ENCODE peak calls at places on chromosome 16, in five cellular contexts. One of them, this sample, is unnamed.

GRCh38 chr16:70770968-70771552 is 29.9 kb downstream of the VAC14 start:
- DNase-seq in cardiac muscle cell: peak
- DNase-seq in effector CD4-positive, alpha-beta T cell: peak
- DNase-seq in ureter: peak
- DNase-seq in heart right ventricle: peak
- DNase-seq in this sample: peak

GRCh38 chr16:17330019-17330570 is 140.7 kb downstream of the XYLT1 start:
- DNase-seq in cardiac muscle cell: no peak
- DNase-seq in effector CD4-positive, alpha-beta T cell: no peak
- DNase-seq in ureter: no peak
- DNase-seq in heart right ventricle: no peak
- DNase-seq in this sample: no peak

GRCh38 chr16:71746442-71747046 is 22.0 kb upstream of the PHLPP2 start:
- DNase-seq in cardiac muscle cell: peak
- DNase-seq in effector CD4-positive, alpha-beta T cell: peak
- DNase-seq in ureter: no peak
- DNase-seq in heart right ventricle: no peak
- DNase-seq in this sample: no peak

GRCh38 chr16:22188595-22189442 is 17.3 kb upstream of the EEF2K start:
- DNase-seq in cardiac muscle cell: peak
- DNase-seq in effector CD4-positive, alpha-beta T cell: peak
- DNase-seq in ureter: peak
- DNase-seq in heart right ventricle: peak
- DNase-seq in this sample: peak

GRCh38 chr16:61653544-61653943 is 382.7 kb downstream of the CDH8 start:
- DNase-seq in cardiac muscle cell: no peak
- DNase-seq in effector CD4-positive, alpha-beta T cell: no peak
- DNase-seq in ureter: no peak
- DNase-seq in heart right ventricle: no peak
- DNase-seq in this sample: no peak

GRCh38 chr16:4489030-4489429 is 12.8 kb downstream of the HMOX2 start:
- DNase-seq in cardiac muscle cell: no peak
- DNase-seq in effector CD4-positive, alpha-beta T cell: no peak
- DNase-seq in ureter: no peak
- DNase-seq in heart right ventricle: no peak
- DNase-seq in this sample: no peak

GRCh38 chr16:89392881-89393730 is 97.3 kb downstream of the ANKRD11 start:
- DNase-seq in cardiac muscle cell: no peak
- DNase-seq in effector CD4-positive, alpha-beta T cell: no peak
- DNase-seq in ureter: no peak
- DNase-seq in heart right ventricle: no peak
- DNase-seq in this sample: no peak

GRCh38 chr16:83924686-83925085 is 25.8 kb downstream of the MLYCD start:
- DNase-seq in cardiac muscle cell: no peak
- DNase-seq in effector CD4-positive, alpha-beta T cell: no peak
- DNase-seq in ureter: no peak
- DNase-seq in heart right ventricle: no peak
- DNase-seq in this sample: no peak

GRCh38 chr16:86085795-86086194 is 186.8 kb downstream of the IRF8 start:
- DNase-seq in cardiac muscle cell: no peak
- DNase-seq in effector CD4-positive, alpha-beta T cell: no peak
- DNase-seq in ureter: no peak
- DNase-seq in heart right ventricle: no peak
- DNase-seq in this sample: no peak

GRCh38 chr16:85974428-85975375 is 75.7 kb downstream of the IRF8 start:
- DNase-seq in cardiac muscle cell: no peak
- DNase-seq in effector CD4-positive, alpha-beta T cell: no peak
- DNase-seq in ureter: no peak
- DNase-seq in heart right ventricle: no peak
- DNase-seq in this sample: no peak

GRCh38 chr16:79954920-79955705 is 354.6 kb upstream of the MAF start:
- DNase-seq in cardiac muscle cell: no peak
- DNase-seq in effector CD4-positive, alpha-beta T cell: no peak
- DNase-seq in ureter: no peak
- DNase-seq in heart right ventricle: no peak
- DNase-seq in this sample: no peak

GRCh38 chr16:50496990-50497389 is 51.2 kb upstream of the NKD1 start:
- DNase-seq in cardiac muscle cell: no peak
- DNase-seq in effector CD4-positive, alpha-beta T cell: no peak
- DNase-seq in ureter: no peak
- DNase-seq in heart right ventricle: no peak
- DNase-seq in this sample: no peak

GRCh38 chr16:86823895-86824671 is 245.7 kb downstream of the FOXL1 start:
- DNase-seq in cardiac muscle cell: no peak
- DNase-seq in effector CD4-positive, alpha-beta T cell: no peak
- DNase-seq in ureter: no peak
- DNase-seq in heart right ventricle: no peak
- DNase-seq in this sample: no peak

GRCh38 chr16:740764-741505 is at the start of gene CIAO3:
- DNase-seq in cardiac muscle cell: peak
- DNase-seq in effector CD4-positive, alpha-beta T cell: peak
- DNase-seq in ureter: peak
- DNase-seq in heart right ventricle: peak
- DNase-seq in this sample: peak

GRCh38 chr16:67268136-67268579 is 11.2 kb upstream of the PLEKHG4 start:
- DNase-seq in cardiac muscle cell: peak
- DNase-seq in effector CD4-positive, alpha-beta T cell: no peak
- DNase-seq in ureter: no peak
- DNase-seq in heart right ventricle: no peak
- DNase-seq in this sample: no peak

GRCh38 chr16:58127033-58127556 is 2.1 kb downstream of the CFAP20 start:
- DNase-seq in cardiac muscle cell: peak
- DNase-seq in effector CD4-positive, alpha-beta T cell: peak
- DNase-seq in ureter: no peak
- DNase-seq in heart right ventricle: no peak
- DNase-seq in this sample: no peak

GRCh38 chr16:86379505-86379846 is 130.9 kb upstream of the FOXF1 start:
- DNase-seq in cardiac muscle cell: no peak
- DNase-seq in effector CD4-positive, alpha-beta T cell: no peak
- DNase-seq in ureter: no peak
- DNase-seq in heart right ventricle: no peak
- DNase-seq in this sample: no peak

GRCh38 chr16:15529673-15530072 is 95.3 kb downstream of the BMERB1 start:
- DNase-seq in cardiac muscle cell: no peak
- DNase-seq in effector CD4-positive, alpha-beta T cell: no peak
- DNase-seq in ureter: no peak
- DNase-seq in heart right ventricle: no peak
- DNase-seq in this sample: no peak

GRCh38 chr16:49489686-49490320 is 116.2 kb downstream of the C16orf78 start:
- DNase-seq in cardiac muscle cell: no peak
- DNase-seq in effector CD4-positive, alpha-beta T cell: no peak
- DNase-seq in ureter: no peak
- DNase-seq in heart right ventricle: no peak
- DNase-seq in this sample: no peak

GRCh38 chr16:1512174-1512573 is 19.0 kb downstream of the TELO2 start:
- DNase-seq in cardiac muscle cell: no peak
- DNase-seq in effector CD4-positive, alpha-beta T cell: no peak
- DNase-seq in ureter: no peak
- DNase-seq in heart right ventricle: no peak
- DNase-seq in this sample: no peak

GRCh38 chr16:87436225-87437172 is 44.4 kb downstream of the MAP1LC3B start:
- DNase-seq in cardiac muscle cell: peak
- DNase-seq in effector CD4-positive, alpha-beta T cell: no peak
- DNase-seq in ureter: no peak
- DNase-seq in heart right ventricle: no peak
- DNase-seq in this sample: no peak

GRCh38 chr16:84785843-84786538 is 33.8 kb upstream of the CRISPLD2 start:
- DNase-seq in cardiac muscle cell: peak
- DNase-seq in effector CD4-positive, alpha-beta T cell: no peak
- DNase-seq in ureter: peak
- DNase-seq in heart right ventricle: peak
- DNase-seq in this sample: peak

GRCh38 chr16:78770353-78771091 is 671.1 kb downstream of the WWOX start:
- DNase-seq in cardiac muscle cell: peak
- DNase-seq in effector CD4-positive, alpha-beta T cell: peak
- DNase-seq in ureter: peak
- DNase-seq in heart right ventricle: peak
- DNase-seq in this sample: peak

GRCh38 chr16:4052801-4053662 is 63.2 kb downstream of the ADCY9 start:
- DNase-seq in cardiac muscle cell: peak
- DNase-seq in effector CD4-positive, alpha-beta T cell: no peak
- DNase-seq in ureter: peak
- DNase-seq in heart right ventricle: peak
- DNase-seq in this sample: no peak

GRCh38 chr16:17718495-17718894 is 247.7 kb upstream of the XYLT1 start:
- DNase-seq in cardiac muscle cell: no peak
- DNase-seq in effector CD4-positive, alpha-beta T cell: no peak
- DNase-seq in ureter: no peak
- DNase-seq in heart right ventricle: no peak
- DNase-seq in this sample: no peak

GRCh38 chr16:55651841-55652824 is 3.7 kb upstream of the SLC6A2 start:
- DNase-seq in cardiac muscle cell: no peak
- DNase-seq in effector CD4-positive, alpha-beta T cell: no peak
- DNase-seq in ureter: no peak
- DNase-seq in heart right ventricle: no peak
- DNase-seq in this sample: no peak

This sample was measured in mesothelial cell of epicardium.